ENCODE peak calls at places on chromosome 3, in eight cellular contexts. Y is neural progenitor cell, I is brain microvascular endothelial cell, H is upper lobe of right lung, V is prostate gland, E is left ventricle myocardium inferior, X is ovary, M is heart left ventricle. Q is an unnamed sample.

GRCh38 chr3:45480218-45480617 is 91.8 kb downstream of the LARS2 start:
- DNase-seq in Y (no peak), I (no peak), H (no peak), V (no peak), E (no peak), X (no peak), M (no peak), Q (no peak)

GRCh38 chr3:46276497-46277099 is 34.3 kb downstream of the CCR3 start:
- DNase-seq in Y (peak; percentile 44), I (peak; percentile 3), H (peak; percentile 82), V (peak; percentile 29), E (peak; percentile 50), X (no peak), M (peak; percentile 56), Q (peak; percentile 65)

GRCh38 chr3:8996681-8997121 is 33.4 kb upstream of the RAD18 start:
- DNase-seq in Y (peak; percentile 66), I (peak; percentile 28), H (no peak), V (peak; percentile 21), E (peak; percentile 51), X (peak; percentile 83), M (peak; percentile 53), Q (no peak)

GRCh38 chr3:143840636-143841035 is 7.6 kb downstream of the SLC9A9 start:
- DNase-seq in Y (no peak), I (no peak), H (no peak), V (no peak), E (no peak), X (no peak), M (no peak), Q (no peak)

GRCh38 chr3:52568066-52568465 is 31.7 kb downstream of the UQCC5 start:
- DNase-seq in Y (no peak), I (no peak), H (no peak), V (no peak), E (no peak), X (no peak), M (no peak), Q (no peak)

GRCh38 chr3:163707659-163708058 is 1370.6 kb downstream of the SI start:
- DNase-seq in Y (no peak), I (no peak), H (no peak), V (no peak), E (no peak), X (no peak), M (no peak), Q (no peak)

GRCh38 chr3:52446631-52447511 is 2.0 kb upstream of the SEMA3G start:
- DNase-seq in Y (peak; percentile 89), I (peak; percentile 41), H (peak; percentile 73), V (peak; percentile 39), E (peak; percentile 60), X (no peak), M (peak; percentile 60), Q (peak; percentile 60)

GRCh38 chr3:133410191-133410892 is 10.5 kb downstream of the BFSP2 start:
- DNase-seq in Y (no peak), I (no peak), H (no peak), V (no peak), E (no peak), X (no peak), M (no peak), Q (no peak)

GRCh38 chr3:64342940-64343691 is 117.8 kb upstream of the PRICKLE2 start:
- DNase-seq in Y (peak; percentile 40), I (peak; percentile 87), H (no peak), V (no peak), E (no peak), X (no peak), M (no peak), Q (no peak)

GRCh38 chr3:160531311-160531710 is 34.1 kb downstream of the KPNA4 start:
- DNase-seq in Y (no peak), I (no peak), H (no peak), V (no peak), E (no peak), X (no peak), M (no peak), Q (no peak)

GRCh38 chr3:151835751-151836550 is 22.0 kb downstream of the AADAC start:
- DNase-seq in Y (peak; percentile 6), I (peak; percentile 53), H (no peak), V (no peak), E (no peak), X (no peak), M (no peak), Q (no peak)

GRCh38 chr3:184685646-184686045 is 26.2 kb downstream of the MAGEF1 start:
- DNase-seq in Y (peak; percentile 68), I (no peak), H (no peak), V (no peak), E (no peak), X (peak; percentile 28), M (no peak), Q (no peak)

GRCh38 chr3:12772462-12772861 is 13.4 kb upstream of the TMEM40 start:
- DNase-seq in Y (no peak), I (no peak), H (peak; percentile 1), V (no peak), E (no peak), X (no peak), M (no peak), Q (no peak)

GRCh38 chr3:24495334-24495994 is 814 bp upstream of the THRB start:
- DNase-seq in Y (peak; percentile 77), I (no peak), H (peak; percentile 87), V (peak; percentile 56), E (peak; percentile 41), X (no peak), M (peak; percentile 68), Q (no peak)

GRCh38 chr3:85838921-85839320 is 880.1 kb downstream of the CADM2 start:
- DNase-seq in Y (no peak), I (no peak), H (no peak), V (no peak), E (no peak), X (no peak), M (no peak), Q (no peak)

GRCh38 chr3:44339990-44340389 is 1.4 kb downstream of the TCAIM start:
- DNase-seq in Y (no peak), I (no peak), H (no peak), V (no peak), E (no peak), X (no peak), M (no peak), Q (no peak)

GRCh38 chr3:127486337-127486944 is 104.1 kb downstream of the TPRA1 start:
- DNase-seq in Y (no peak), I (no peak), H (peak; percentile 40), V (no peak), E (no peak), X (no peak), M (no peak), Q (no peak)

GRCh38 chr3:195080571-195081141 is 190.3 kb downstream of the XXYLT1 start:
- DNase-seq in Y (no peak), I (no peak), H (no peak), V (no peak), E (peak; percentile 71), X (no peak), M (peak; percentile 80), Q (no peak)

GRCh38 chr3:175193815-175194518 is 334.8 kb downstream of the NAALADL2 start:
- DNase-seq in Y (no peak), I (no peak), H (no peak), V (no peak), E (no peak), X (no peak), M (no peak), Q (no peak)

DNA sequence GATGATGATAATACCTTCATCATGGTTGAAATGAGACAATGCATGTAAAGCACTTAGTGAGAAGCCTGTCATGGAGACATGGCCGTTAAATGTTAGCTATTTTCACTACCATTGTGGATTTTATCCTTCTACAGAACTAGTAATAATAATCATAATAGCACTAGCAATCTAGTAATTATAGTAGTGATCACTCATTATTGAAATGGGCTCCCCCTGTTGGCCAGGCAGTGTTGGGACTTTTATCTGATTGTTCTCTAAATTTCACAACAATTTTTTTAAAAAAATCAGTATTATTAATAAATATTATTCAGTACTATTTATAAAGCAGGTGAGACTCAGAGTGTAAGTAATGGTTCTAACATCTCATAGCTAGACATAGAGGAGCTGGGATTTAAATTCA is 396.3 kb downstream of the IL5RA start:
- DNase-seq in Y (no peak), I (no peak), H (no peak), V (no peak), E (no peak), X (no peak), M (no peak), Q (no peak)
- TF ChIP-seq CTCF in Y (peak; percentile 59), I (no peak), H (peak; percentile 44), V (no peak), E (peak; percentile 34), X (no peak), M (peak; percentile 22), Q (no peak)

GRCh38 chr3:83189634-83190033 is 1428.2 kb upstream of the GBE1 start:
- DNase-seq in Y (no peak), I (no peak), H (no peak), V (no peak), E (no peak), X (no peak), M (no peak), Q (no peak)
- TF ChIP-seq CTCF in Y (no peak), I (no peak), H (no peak), V (no peak), E (no peak), X (no peak), M (no peak), Q (no peak)

DNA sequence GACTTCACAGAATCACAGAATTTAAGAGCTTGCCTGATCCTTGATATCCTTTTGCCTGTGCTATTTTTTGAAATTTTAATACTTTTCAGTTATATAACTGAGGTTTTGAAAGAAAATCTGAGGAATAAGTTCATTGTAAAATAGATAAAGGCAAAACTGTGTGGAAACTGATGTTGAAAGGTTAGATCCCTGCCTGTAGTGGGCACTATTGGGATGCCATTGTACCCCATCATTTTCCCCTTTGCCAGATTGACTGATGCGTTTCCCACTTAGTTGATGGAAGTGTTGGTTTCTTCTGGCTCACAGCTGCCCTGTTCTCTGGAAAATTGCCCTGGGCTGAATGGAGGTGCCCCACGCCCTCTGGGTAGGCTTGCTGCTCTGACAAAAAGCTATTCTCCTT is 387.9 kb downstream of the RBMS3 start:
- DNase-seq in Y (peak; percentile 6), I (no peak), H (no peak), V (no peak), E (no peak), X (no peak), M (no peak), Q (no peak)
- TF ChIP-seq CTCF in Y (peak; percentile 41), I (peak; percentile 37), H (no peak), V (no peak), E (no peak), X (no peak), M (no peak), Q (no peak)

DNA sequence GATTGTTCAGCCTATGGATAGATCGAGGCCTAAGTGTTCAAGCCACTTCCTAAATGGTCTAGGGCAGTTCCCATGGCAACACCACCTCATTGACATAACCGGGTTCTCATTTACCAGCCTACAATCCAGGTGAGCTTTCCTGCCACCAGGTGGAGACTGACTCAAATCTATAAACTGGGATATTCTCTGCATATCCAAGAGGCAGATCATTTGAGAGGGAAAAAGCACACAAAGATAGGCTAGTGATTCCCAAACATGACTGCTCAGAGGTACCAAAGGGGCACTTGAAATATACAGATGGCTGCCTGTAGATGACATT is 141.3 kb upstream of the PROK2 start:
- DNase-seq in Y (peak; percentile 44), I (no peak), H (no peak), V (peak; percentile 62), E (no peak), X (no peak), M (no peak), Q (no peak)
- TF ChIP-seq CTCF in Y (peak; percentile 46), I (peak; percentile 46), H (peak; percentile 27), V (peak; percentile 67), E (peak; percentile 33), X (no peak), M (no peak), Q (no peak)